ENCODE peak calls at places on chromosomes 16 and 17, in seven cellular contexts. A, Q, D, J, I, L and R are unnamed samples.

GRCh38 chr17:74212262-74212912 is 984 bp upstream of the TTYH2 start:
- DNase-seq in A (no peak), Q (no peak), D (peak), J (no peak), I (no peak), L (no peak), R (no peak)

GRCh38 chr17:72714357-72714966 is 378.0 kb downstream of the SLC39A11 start:
- DNase-seq in A (no peak), Q (no peak), D (no peak), J (no peak), I (no peak), L (no peak), R (no peak)

GRCh38 chr16:68770671-68771070 is 33.6 kb downstream of the CDH1 start:
- DNase-seq in A (no peak), Q (peak), D (no peak), J (no peak), I (no peak), L (no peak), R (no peak)

GRCh38 chr16:2520784-2521577 is 810 bp downstream of the AMDHD2 start:
- DNase-seq in A (no peak), Q (peak), D (peak), J (no peak), I (peak), L (no peak), R (no peak)

GRCh38 chr16:12257926-12258561 is 281.5 kb downstream of the SNX29 start:
- DNase-seq in A (no peak), Q (no peak), D (peak), J (no peak), I (peak), L (no peak), R (peak)

GRCh38 chr16:10862432-10862831 is 14.6 kb upstream of the CIITA start:
- DNase-seq in A (peak), Q (no peak), D (no peak), J (no peak), I (no peak), L (no peak), R (no peak)

GRCh38 chr17:71098071-71098470 is 928.7 kb downstream of the KCNJ2 start:
- DNase-seq in A (no peak), Q (no peak), D (no peak), J (no peak), I (no peak), L (no peak), R (no peak)

GRCh38 chr17:17435323-17435722 is 41.5 kb upstream of the MED9 start:
- DNase-seq in A (no peak), Q (no peak), D (no peak), J (no peak), I (peak), L (no peak), R (no peak)

GRCh38 chr17:72077326-72077960 is 43.4 kb upstream of the SOX9 start:
- DNase-seq in A (peak), Q (no peak), D (no peak), J (no peak), I (no peak), L (no peak), R (no peak)

GRCh38 chr17:20059728-20060188 is 50.6 kb downstream of the SPECC1 start:
- DNase-seq in A (no peak), Q (no peak), D (peak), J (no peak), I (peak), L (peak), R (peak)

GRCh38 chr16:87582221-87582965 is 19.9 kb upstream of the JPH3 start:
- DNase-seq in A (no peak), Q (peak), D (no peak), J (no peak), I (no peak), L (no peak), R (no peak)

GRCh38 chr17:78687944-78688343 is 94.1 kb downstream of the CYTH1 start:
- DNase-seq in A (no peak), Q (no peak), D (no peak), J (no peak), I (no peak), L (no peak), R (no peak)
- TF ChIP-seq JUND in A (no peak), Q (no peak), D (no peak), J (no peak), I (no peak), L (no peak), R (no peak)

DNA sequence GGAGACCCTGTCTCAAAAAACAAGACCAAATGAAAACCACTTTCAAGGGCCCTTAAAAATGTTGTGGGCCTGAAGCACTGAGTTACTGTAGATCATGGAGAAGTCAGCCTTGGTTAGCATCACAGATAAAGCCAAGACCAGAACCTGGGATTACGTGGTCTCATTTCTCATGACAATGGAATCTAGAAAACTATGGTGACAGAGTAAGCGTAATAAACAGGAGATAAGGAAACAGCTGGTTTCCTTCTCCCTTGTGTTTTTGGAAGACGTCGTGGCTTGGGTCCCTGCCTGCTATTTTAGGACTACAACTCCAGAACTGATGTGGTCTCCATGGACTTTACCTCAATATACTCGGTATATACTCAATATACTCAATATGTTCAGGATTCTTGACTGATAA is 180.7 kb upstream of the ZFHX3 start:
- DNase-seq in A (no peak), Q (no peak), D (no peak), J (no peak), I (no peak), L (no peak), R (no peak)
- TF ChIP-seq JUND in A (no peak), Q (no peak), D (no peak), J (no peak), I (no peak), L (no peak), R (no peak)

DNA sequence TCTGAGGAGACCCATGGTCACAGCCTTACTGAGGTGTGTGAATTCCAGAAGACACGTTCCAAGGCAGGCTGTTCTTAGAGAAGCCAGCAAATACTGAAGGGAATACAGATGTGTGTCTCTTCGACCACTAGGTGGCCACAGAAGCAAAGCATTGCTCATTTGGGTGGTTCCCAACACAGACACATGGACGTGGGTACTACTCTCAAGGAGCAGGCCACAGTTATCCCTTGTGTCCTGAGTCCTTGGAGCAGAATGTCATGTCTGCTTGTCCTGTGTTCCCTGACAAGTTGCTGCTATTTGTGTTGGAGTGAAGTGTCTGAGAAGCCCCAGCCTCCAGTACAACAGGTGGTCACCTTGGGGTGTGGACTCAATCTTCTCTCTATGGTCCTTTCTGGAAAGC is 30.3 kb downstream of the HMOX2 start:
- DNase-seq in A (peak), Q (peak), D (peak), J (no peak), I (peak), L (peak), R (peak)
- TF ChIP-seq JUND in A (no peak), Q (no peak), D (no peak), J (no peak), I (peak), L (no peak), R (no peak)

GRCh38 chr17:42754782-42755181 is 6.2 kb upstream of the RAMP2 start:
- DNase-seq in A (no peak), Q (no peak), D (no peak), J (no peak), I (no peak), L (no peak), R (no peak)

GRCh38 chr17:42750730-42751356 is 6.0 kb upstream of the EZH1 start:
- DNase-seq in A (no peak), Q (no peak), D (peak), J (no peak), I (no peak), L (no peak), R (no peak)

GRCh38 chr17:42748202-42748905 is 3.5 kb upstream of the EZH1 start:
- DNase-seq in A (no peak), Q (no peak), D (no peak), J (no peak), I (no peak), L (no peak), R (no peak)

GRCh38 chr17:42748906-42749798 is 4.3 kb upstream of the EZH1 start:
- DNase-seq in A (no peak), Q (no peak), D (no peak), J (no peak), I (no peak), L (no peak), R (no peak)

GRCh38 chr17:42751628-42752027 is 6.8 kb upstream of the EZH1 start:
- DNase-seq in A (no peak), Q (no peak), D (no peak), J (no peak), I (no peak), L (no peak), R (no peak)
- TF ChIP-seq JUND in A (no peak), Q (no peak), D (no peak), J (no peak), I (no peak), L (no peak), R (no peak)